ENCODE peak calls at places on chromosomes 2 and 18, in seven cellular contexts. One of them, this sample, is unnamed.

GRCh38 chr2:220434365-220434764 is 806.9 kb downstream of the SLC4A3 start:
- DNase-seq in left ventricle myocardium inferior: no peak
- DNase-seq in bronchial epithelial cell: peak; percentile 91
- DNase-seq in NB4: no peak
- DNase-seq in A549: peak; percentile 27
- DNase-seq in GM12865: no peak
- DNase-seq in Peyer's patch: no peak
- DNase-seq in this sample: peak; percentile 83

GRCh38 chr18:68937204-68937603 is 139.3 kb downstream of the CCDC102B start:
- DNase-seq in left ventricle myocardium inferior: no peak
- DNase-seq in bronchial epithelial cell: no peak
- DNase-seq in NB4: no peak
- DNase-seq in A549: no peak
- DNase-seq in GM12865: no peak
- DNase-seq in Peyer's patch: no peak
- DNase-seq in this sample: no peak

GRCh38 chr2:44233450-44234128 is 41.7 kb upstream of the SLC3A1 start:
- DNase-seq in left ventricle myocardium inferior: no peak
- DNase-seq in bronchial epithelial cell: peak; percentile 71
- DNase-seq in NB4: no peak
- DNase-seq in A549: peak; percentile 83
- DNase-seq in GM12865: no peak
- DNase-seq in Peyer's patch: no peak
- DNase-seq in this sample: peak; percentile 68

GRCh38 chr2:651961-652373 is 25.2 kb downstream of the TMEM18 start:
- DNase-seq in left ventricle myocardium inferior: no peak
- DNase-seq in bronchial epithelial cell: no peak
- DNase-seq in NB4: no peak
- DNase-seq in A549: no peak
- DNase-seq in GM12865: no peak
- DNase-seq in Peyer's patch: no peak
- DNase-seq in this sample: no peak

GRCh38 chr18:74895686-74896085 is 298.0 kb downstream of the ZNF407 start:
- DNase-seq in left ventricle myocardium inferior: no peak
- DNase-seq in bronchial epithelial cell: no peak
- DNase-seq in NB4: no peak
- DNase-seq in A549: no peak
- DNase-seq in GM12865: no peak
- DNase-seq in Peyer's patch: no peak
- DNase-seq in this sample: peak; percentile 68

GRCh38 chr2:2769481-2770431 is 438.7 kb upstream of the MYT1L start:
- DNase-seq in left ventricle myocardium inferior: peak; percentile 76
- DNase-seq in bronchial epithelial cell: no peak
- DNase-seq in NB4: no peak
- DNase-seq in A549: peak; percentile 4
- DNase-seq in GM12865: no peak
- DNase-seq in Peyer's patch: no peak
- DNase-seq in this sample: no peak

GRCh38 chr2:114442545-114442944 is at the start of gene DPP10:
- DNase-seq in left ventricle myocardium inferior: no peak
- DNase-seq in bronchial epithelial cell: peak; percentile 5
- DNase-seq in NB4: peak; percentile 34
- DNase-seq in A549: peak; percentile 10
- DNase-seq in GM12865: peak; percentile 5
- DNase-seq in Peyer's patch: no peak
- DNase-seq in this sample: no peak

GRCh38 chr18:67483237-67483636 is 33.3 kb downstream of the DSEL start:
- DNase-seq in left ventricle myocardium inferior: no peak
- DNase-seq in bronchial epithelial cell: no peak
- DNase-seq in NB4: no peak
- DNase-seq in A549: no peak
- DNase-seq in GM12865: no peak
- DNase-seq in Peyer's patch: no peak
- DNase-seq in this sample: no peak

GRCh38 chr2:54384301-54385035 is 71.7 kb upstream of the SPTBN1 start:
- DNase-seq in left ventricle myocardium inferior: no peak
- DNase-seq in bronchial epithelial cell: no peak
- DNase-seq in NB4: no peak
- DNase-seq in A549: no peak
- DNase-seq in GM12865: no peak
- DNase-seq in Peyer's patch: no peak
- DNase-seq in this sample: no peak

GRCh38 chr2:103179800-103180199 is 418.0 kb downstream of the TMEM182 start:
- DNase-seq in left ventricle myocardium inferior: no peak
- DNase-seq in bronchial epithelial cell: no peak
- DNase-seq in NB4: no peak
- DNase-seq in A549: no peak
- DNase-seq in GM12865: no peak
- DNase-seq in Peyer's patch: no peak
- DNase-seq in this sample: no peak

GRCh38 chr2:215530191-215530968 is 94.5 kb upstream of the FN1 start:
- DNase-seq in left ventricle myocardium inferior: no peak
- DNase-seq in bronchial epithelial cell: peak; percentile 95
- DNase-seq in NB4: no peak
- DNase-seq in A549: no peak
- DNase-seq in GM12865: no peak
- DNase-seq in Peyer's patch: no peak
- DNase-seq in this sample: peak; percentile 57

GRCh38 chr2:143263045-143263625 is 133.9 kb downstream of the ARHGAP15 start:
- DNase-seq in left ventricle myocardium inferior: no peak
- DNase-seq in bronchial epithelial cell: peak; percentile 28
- DNase-seq in NB4: no peak
- DNase-seq in A549: peak; percentile 5
- DNase-seq in GM12865: no peak
- DNase-seq in Peyer's patch: no peak
- DNase-seq in this sample: no peak

GRCh38 chr2:136863874-136864273 is 98.5 kb downstream of the THSD7B start:
- DNase-seq in left ventricle myocardium inferior: no peak
- DNase-seq in bronchial epithelial cell: no peak
- DNase-seq in NB4: no peak
- DNase-seq in A549: no peak
- DNase-seq in GM12865: no peak
- DNase-seq in Peyer's patch: no peak
- DNase-seq in this sample: no peak

GRCh38 chr2:10392951-10393647 is 55.0 kb downstream of the ODC1 start:
- DNase-seq in left ventricle myocardium inferior: no peak
- DNase-seq in bronchial epithelial cell: no peak
- DNase-seq in NB4: no peak
- DNase-seq in A549: no peak
- DNase-seq in GM12865: no peak
- DNase-seq in Peyer's patch: peak; percentile 82
- DNase-seq in this sample: no peak

GRCh38 chr2:38533180-38533579 is 69.5 kb downstream of the HNRNPLL start:
- DNase-seq in left ventricle myocardium inferior: no peak
- DNase-seq in bronchial epithelial cell: no peak
- DNase-seq in NB4: no peak
- DNase-seq in A549: no peak
- DNase-seq in GM12865: peak; percentile 91
- DNase-seq in Peyer's patch: no peak
- DNase-seq in this sample: no peak

GRCh38 chr2:85577386-85578242 is at the start of gene VAMP8:
- DNase-seq in left ventricle myocardium inferior: no peak
- DNase-seq in bronchial epithelial cell: peak; percentile 82
- DNase-seq in NB4: peak; percentile 87
- DNase-seq in A549: peak; percentile 40
- DNase-seq in GM12865: peak; percentile 77
- DNase-seq in Peyer's patch: peak; percentile 91
- DNase-seq in this sample: peak; percentile 38

DNA sequence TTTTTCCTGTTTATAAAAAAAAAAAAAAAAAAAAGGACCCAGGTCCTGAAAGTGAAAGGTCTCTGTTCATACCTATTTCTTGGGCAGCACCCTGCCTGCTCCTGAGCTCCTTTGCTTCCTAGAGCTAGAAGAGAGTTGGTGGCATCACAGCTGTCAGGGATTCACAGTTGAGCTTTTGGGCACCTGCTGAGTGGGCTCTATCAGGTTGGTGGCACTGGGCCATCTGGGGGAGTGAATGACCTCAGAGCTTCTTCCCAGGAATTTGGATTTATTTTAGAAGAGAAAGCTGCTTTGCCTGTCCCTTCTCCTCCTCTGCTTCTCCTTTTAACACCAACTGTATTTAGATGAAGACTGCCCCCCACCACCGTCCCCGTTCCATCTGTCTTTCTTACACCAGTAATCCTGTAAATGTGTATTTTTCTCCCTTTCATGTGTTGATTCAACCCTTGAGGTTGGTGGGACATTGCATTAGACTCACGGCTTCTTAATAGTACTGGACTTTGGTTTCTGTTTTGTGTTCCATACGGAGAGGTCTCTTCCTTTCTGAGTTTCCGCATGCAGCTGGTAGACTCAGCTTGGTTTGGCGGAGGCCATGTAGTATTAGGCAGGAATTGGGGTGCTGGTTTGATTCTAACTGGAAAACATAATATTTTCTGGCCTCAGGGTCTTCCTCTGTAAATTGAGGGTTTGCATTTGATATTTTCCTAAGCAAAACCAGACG is 7.6 kb upstream of the MGAT5 start:
- DNase-seq in left ventricle myocardium inferior: no peak
- DNase-seq in bronchial epithelial cell: no peak
- DNase-seq in NB4: no peak
- DNase-seq in A549: no peak
- DNase-seq in GM12865: no peak
- DNase-seq in Peyer's patch: no peak
- DNase-seq in this sample: no peak
- H3K4me3 ChIP-seq in left ventricle myocardium inferior: no peak overlapping the region
- H3K4me3 ChIP-seq in bronchial epithelial cell: no peak overlapping the region
- H3K4me3 ChIP-seq in NB4: no peak overlapping the region
- H3K4me3 ChIP-seq in A549: no peak overlapping the region
- H3K4me3 ChIP-seq in GM12865: no peak overlapping the region
- H3K4me3 ChIP-seq in Peyer's patch: peak overlapping the region; percentile 3
- H3K4me3 ChIP-seq in this sample: no peak overlapping the region

GRCh38 chr2:223930002-223930976 is 14.8 kb downstream of the WDFY1 start:
- DNase-seq in left ventricle myocardium inferior: peak; percentile 62
- DNase-seq in bronchial epithelial cell: no peak
- DNase-seq in NB4: no peak
- DNase-seq in A549: peak; percentile 10
- DNase-seq in GM12865: no peak
- DNase-seq in Peyer's patch: no peak
- DNase-seq in this sample: no peak
- TF ChIP-seq CTCF in left ventricle myocardium inferior: no peak
- TF ChIP-seq CTCF in bronchial epithelial cell: no peak
- TF ChIP-seq CTCF in NB4: no peak
- TF ChIP-seq CTCF in A549: no peak
- TF ChIP-seq CTCF in GM12865: no peak
- TF ChIP-seq CTCF in Peyer's patch: no peak
- TF ChIP-seq CTCF in this sample: no peak

GRCh38 chr18:28168725-28169124 is 8.2 kb downstream of the CDH2 start:
- DNase-seq in left ventricle myocardium inferior: no peak
- DNase-seq in bronchial epithelial cell: no peak
- DNase-seq in NB4: no peak
- DNase-seq in A549: no peak
- DNase-seq in GM12865: no peak
- DNase-seq in Peyer's patch: no peak
- DNase-seq in this sample: no peak
- H3K4me3 ChIP-seq in left ventricle myocardium inferior: peak overlapping the region; percentile 84
- H3K4me3 ChIP-seq in bronchial epithelial cell: no peak overlapping the region
- H3K4me3 ChIP-seq in NB4: no peak overlapping the region
- H3K4me3 ChIP-seq in A549: no peak overlapping the region
- H3K4me3 ChIP-seq in GM12865: no peak overlapping the region
- H3K4me3 ChIP-seq in Peyer's patch: no peak overlapping the region
- H3K4me3 ChIP-seq in this sample: no peak overlapping the region

DNA sequence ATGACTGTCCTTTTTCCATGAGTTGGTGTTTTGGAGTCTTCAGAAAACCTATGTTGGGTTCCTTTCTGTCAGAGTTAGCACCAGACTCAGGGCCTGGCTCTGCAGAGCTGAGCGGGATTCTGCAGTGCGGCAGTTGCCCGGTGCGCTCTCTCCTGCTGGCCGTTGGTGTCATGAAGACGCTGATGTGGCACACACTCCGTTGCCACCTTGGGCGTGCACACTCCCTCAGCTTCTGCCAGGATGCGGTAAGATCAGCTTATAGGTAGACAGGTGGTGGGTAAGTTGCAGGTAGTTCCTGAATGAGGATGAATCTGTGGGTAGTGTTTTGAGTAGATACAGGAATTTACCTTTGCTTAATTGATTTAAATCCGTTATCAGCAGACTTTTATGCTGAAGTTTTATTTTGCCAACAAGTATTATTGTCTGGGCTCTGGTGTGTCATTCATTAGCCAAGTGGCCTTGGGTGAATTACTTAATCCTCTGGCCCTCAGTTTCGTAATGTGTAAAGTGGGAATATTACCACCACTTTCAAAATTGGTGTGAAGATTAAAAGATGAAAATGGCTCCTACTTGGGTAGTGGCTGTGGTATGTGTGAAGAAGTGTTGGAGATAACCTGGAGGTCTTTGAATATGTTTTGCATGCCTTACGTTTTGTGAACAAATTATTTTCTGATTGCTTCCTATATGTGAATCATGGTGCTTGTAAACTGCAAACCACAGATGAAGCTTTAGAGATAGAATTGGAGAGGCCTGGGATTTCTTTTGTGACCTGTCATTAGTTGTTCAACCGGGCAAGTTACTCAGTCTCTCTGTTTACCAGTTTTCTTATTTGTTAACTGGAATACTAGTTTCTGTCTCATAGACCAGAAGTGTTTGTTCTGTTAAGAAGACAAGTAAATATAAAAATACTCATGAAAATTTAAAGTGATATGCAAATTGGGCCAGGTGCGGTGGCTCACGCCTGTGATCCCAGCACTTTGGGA is 27.0 kb downstream of the DGKD start:
- DNase-seq in left ventricle myocardium inferior: no peak
- DNase-seq in bronchial epithelial cell: no peak
- DNase-seq in NB4: peak; percentile 44
- DNase-seq in A549: no peak
- DNase-seq in GM12865: peak; percentile 50
- DNase-seq in Peyer's patch: no peak
- DNase-seq in this sample: peak; percentile 25
- TF ChIP-seq CTCF in left ventricle myocardium inferior: no peak
- TF ChIP-seq CTCF in bronchial epithelial cell: no peak
- TF ChIP-seq CTCF in NB4: no peak
- TF ChIP-seq CTCF in A549: no peak
- TF ChIP-seq CTCF in GM12865: no peak
- TF ChIP-seq CTCF in Peyer's patch: no peak
- TF ChIP-seq CTCF in this sample: no peak

DNA sequence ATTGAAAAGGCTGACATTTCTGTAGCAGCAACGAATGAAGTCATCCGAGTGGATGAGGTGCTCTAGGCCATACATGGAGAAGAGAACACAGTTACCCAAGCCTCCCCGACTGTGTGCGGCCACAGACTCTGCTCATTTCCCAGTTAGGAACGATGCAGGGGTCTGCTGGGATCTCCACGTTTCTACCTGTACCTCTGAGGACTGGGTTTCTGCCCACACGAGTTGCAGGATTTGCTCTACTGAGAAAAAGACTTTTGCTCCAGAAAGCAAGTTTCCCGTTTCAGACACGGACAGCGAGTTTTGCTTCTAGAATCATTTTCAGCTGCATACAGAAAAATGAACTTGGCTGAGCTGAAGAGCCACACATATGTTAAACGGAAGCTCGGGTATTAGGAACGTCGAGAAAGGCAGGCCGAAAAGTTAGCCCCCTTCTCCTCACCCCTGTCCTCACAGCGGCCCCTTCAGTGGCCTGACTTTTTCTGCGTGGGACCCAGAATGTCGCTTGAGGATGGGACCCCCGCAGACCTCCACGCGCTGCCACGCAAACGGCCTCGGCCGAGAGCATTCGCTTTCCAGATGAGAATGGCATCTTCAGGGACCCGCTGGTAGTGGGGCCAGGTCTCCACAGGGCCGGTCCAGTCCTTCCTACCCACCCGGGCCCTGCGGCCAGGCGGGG is 582 bp upstream of the RAB31 start:
- DNase-seq in left ventricle myocardium inferior: no peak
- DNase-seq in bronchial epithelial cell: no peak
- DNase-seq in NB4: no peak
- DNase-seq in A549: no peak
- DNase-seq in GM12865: peak; percentile 43
- DNase-seq in Peyer's patch: no peak
- DNase-seq in this sample: peak; percentile 61
- H3K4me3 ChIP-seq in left ventricle myocardium inferior: peak overlapping the region; percentile 84
- H3K4me3 ChIP-seq in bronchial epithelial cell: peak overlapping the region; percentile 91
- H3K4me3 ChIP-seq in NB4: no peak overlapping the region
- H3K4me3 ChIP-seq in A549: peak overlapping the region; percentile 97
- H3K4me3 ChIP-seq in GM12865: peak overlapping the region; percentile 53
- H3K4me3 ChIP-seq in Peyer's patch: peak overlapping the region; percentile 81
- H3K4me3 ChIP-seq in this sample: peak overlapping the region; percentile 53